ENCODE peak calls at places on chromosomes 2 and 18, in four cellular contexts. One of them, this sample, is unnamed.

GRCh38 chr18:50917021-50917420 is 38.1 kb downstream of the ME2 start:
- DNase-seq in IMR-90: peak; percentile 15
- DNase-seq in H1: no peak
- DNase-seq in K562: no peak
- DNase-seq in this sample: no peak

GRCh38 chr18:54173980-54174611 is 50.4 kb downstream of the MBD2 start:
- DNase-seq in IMR-90: no peak
- DNase-seq in H1: no peak
- DNase-seq in K562: no peak
- DNase-seq in this sample: no peak

GRCh38 chr18:58313491-58314032 is 269.5 kb downstream of the NEDD4L start:
- DNase-seq in IMR-90: no peak
- DNase-seq in H1: no peak
- DNase-seq in K562: no peak
- DNase-seq in this sample: no peak

GRCh38 chr2:50895058-50895457 is 136.9 kb downstream of the NRXN1 start:
- DNase-seq in H1: no peak
- DNase-seq in K562: no peak
- DNase-seq in IMR-90: no peak
- DNase-seq in this sample: no peak

GRCh38 chr2:240570531-240571313 is 2.4 kb downstream of the RNPEPL1 start:
- DNase-seq in K562: no peak
- DNase-seq in H1: no peak
- DNase-seq in IMR-90: no peak
- DNase-seq in this sample: no peak

GRCh38 chr2:24898122-24899109 is 21.6 kb downstream of the ADCY3 start:
- DNase-seq in K562: no peak
- DNase-seq in H1: no peak
- DNase-seq in IMR-90: no peak
- DNase-seq in this sample: no peak

GRCh38 chr18:55433140-55433539 is 154.9 kb downstream of the TCF4 start:
- DNase-seq in K562: no peak
- DNase-seq in H1: no peak
- DNase-seq in IMR-90: no peak
- DNase-seq in this sample: no peak

GRCh38 chr2:57711991-57712390 is 334.6 kb upstream of the VRK2 start:
- DNase-seq in IMR-90: no peak
- DNase-seq in K562: no peak
- DNase-seq in H1: no peak
- DNase-seq in this sample: no peak

GRCh38 chr2:200226652-200227426 is 79.7 kb upstream of the SPATS2L start:
- DNase-seq in K562: no peak
- DNase-seq in IMR-90: no peak
- DNase-seq in H1: no peak
- DNase-seq in this sample: no peak

GRCh38 chr2:39875182-39875913 is 96.3 kb upstream of the THUMPD2 start:
- DNase-seq in IMR-90: peak; percentile 97
- DNase-seq in H1: no peak
- DNase-seq in K562: no peak
- DNase-seq in this sample: peak; percentile 33

GRCh38 chr2:239021651-239022436 is 174.0 kb downstream of the TWIST2 start:
- DNase-seq in IMR-90: no peak
- DNase-seq in H1: no peak
- DNase-seq in K562: no peak
- DNase-seq in this sample: no peak

GRCh38 chr2:196160101-196160500 is 11.3 kb downstream of the STK17B start:
- DNase-seq in H1: no peak
- DNase-seq in K562: peak; percentile 47
- DNase-seq in IMR-90: peak; percentile 92
- DNase-seq in this sample: no peak

GRCh38 chr2:46333912-46334311 is 36.7 kb downstream of the EPAS1 start:
- DNase-seq in H1: no peak
- DNase-seq in IMR-90: no peak
- DNase-seq in K562: no peak
- DNase-seq in this sample: peak; percentile 56

DNA sequence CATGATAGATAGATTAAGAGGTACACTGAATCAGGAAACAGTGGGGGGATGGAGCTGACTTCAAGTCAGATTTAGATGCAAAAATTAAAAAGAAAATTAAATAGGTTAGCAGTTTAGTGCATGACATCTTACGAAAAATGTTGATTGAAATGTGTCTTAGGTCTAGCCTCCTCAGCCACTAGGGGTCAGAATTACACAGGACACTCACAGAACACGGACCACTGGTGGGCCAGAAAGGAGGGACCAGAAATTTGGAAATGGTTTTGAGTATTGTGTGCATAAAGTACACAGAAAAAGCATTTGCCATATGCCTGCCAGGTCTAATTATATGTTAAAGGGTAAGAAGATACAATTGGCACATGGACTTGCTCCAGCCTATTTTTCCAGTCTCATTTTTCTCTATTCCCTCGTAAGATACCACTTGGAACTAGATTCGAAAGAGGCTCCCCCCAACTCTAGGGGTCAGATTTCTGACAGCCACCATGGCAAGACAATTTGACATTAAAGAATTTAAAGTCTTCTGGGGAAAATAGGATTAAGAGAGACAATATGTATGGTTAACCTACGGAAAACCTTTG is 550.2 kb upstream of the SETBP1 start:
- DNase-seq in H1: no peak
- DNase-seq in IMR-90: peak; percentile 3
- DNase-seq in K562: peak; percentile 3
- DNase-seq in this sample: peak; percentile 3
- TF ChIP-seq MAFK in H1: no peak
- TF ChIP-seq MAFK in IMR-90: no peak
- TF ChIP-seq MAFK in K562: no peak
- TF ChIP-seq MAFK in this sample: no peak

DNA sequence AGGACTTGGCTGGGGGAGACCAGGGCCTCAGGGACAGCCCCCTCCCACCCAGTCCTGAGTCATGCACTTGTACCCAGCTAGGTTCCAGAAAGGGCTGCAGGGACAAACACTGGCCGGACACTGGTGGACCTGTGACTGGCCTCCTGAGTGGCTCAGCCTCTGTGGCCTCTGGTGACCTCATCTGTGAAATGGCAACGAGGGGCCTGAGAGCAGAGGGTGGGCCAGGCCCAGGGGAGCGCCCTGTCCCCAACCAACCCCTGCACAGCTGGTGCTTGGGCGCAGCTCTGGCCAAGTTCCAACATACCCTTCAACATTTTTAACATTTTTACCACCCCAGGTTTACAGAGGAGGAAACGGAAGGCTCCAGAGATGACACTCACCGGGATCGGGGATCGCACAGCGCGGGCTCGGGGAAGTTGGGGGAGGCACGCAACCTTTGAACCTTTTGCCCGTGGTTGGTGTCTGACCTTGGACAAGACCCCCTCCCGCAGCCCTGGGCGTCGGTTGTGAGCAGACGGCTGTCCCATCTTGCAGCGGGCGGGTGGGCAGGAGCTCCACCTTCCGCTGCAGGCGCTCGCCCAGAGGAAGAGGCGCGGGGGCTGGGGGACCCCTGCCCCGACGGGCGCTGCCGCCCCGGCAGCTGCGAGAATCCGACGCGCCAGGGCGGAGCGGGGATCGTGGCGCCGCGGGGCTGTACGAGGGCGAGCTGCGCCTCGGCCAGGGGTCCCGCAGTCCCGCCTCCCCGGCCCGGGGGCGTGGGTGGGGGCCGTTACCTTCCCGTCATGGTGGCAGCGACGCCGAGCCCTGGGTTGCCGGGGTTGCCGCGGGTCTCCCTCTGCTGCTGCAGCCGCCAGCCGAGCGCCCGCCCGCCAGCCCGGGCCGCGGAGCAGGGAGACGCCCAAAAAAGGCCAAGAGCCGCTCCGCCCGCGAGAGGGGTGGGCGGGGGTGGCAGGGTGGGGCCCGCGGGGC is 805 bp downstream of the LIMS2 start:
- DNase-seq in IMR-90: no peak
- DNase-seq in H1: no peak
- DNase-seq in K562: no peak
- DNase-seq in this sample: no peak
- TF ChIP-seq MAFK in IMR-90: no peak
- TF ChIP-seq MAFK in H1: no peak
- TF ChIP-seq MAFK in K562: no peak
- TF ChIP-seq MAFK in this sample: no peak

GRCh38 chr2:84891355-84892010 is 10.6 kb upstream of the TRABD2A start:
- DNase-seq in K562: no peak
- DNase-seq in H1: no peak
- DNase-seq in IMR-90: no peak
- DNase-seq in this sample: no peak

GRCh38 chr2:84894758-84895520 is 10.5 kb upstream of the TMSB10 start:
- DNase-seq in H1: no peak
- DNase-seq in K562: no peak
- DNase-seq in IMR-90: peak; percentile 52
- DNase-seq in this sample: no peak

GRCh38 chr2:84889332-84889731 is 8.4 kb upstream of the TRABD2A start:
- DNase-seq in IMR-90: no peak
- DNase-seq in H1: no peak
- DNase-seq in K562: no peak
- DNase-seq in this sample: no peak

GRCh38 chr2:84897773-84898172 is 7.7 kb upstream of the TMSB10 start:
- DNase-seq in H1: no peak
- DNase-seq in K562: no peak
- DNase-seq in IMR-90: no peak
- DNase-seq in this sample: no peak

GRCh38 chr2:84894131-84894586 is 11.3 kb upstream of the TMSB10 start:
- DNase-seq in K562: no peak
- DNase-seq in IMR-90: no peak
- DNase-seq in H1: no peak
- DNase-seq in this sample: no peak
- TF ChIP-seq MAFK in K562: no peak
- TF ChIP-seq MAFK in IMR-90: no peak
- TF ChIP-seq MAFK in H1: no peak
- TF ChIP-seq MAFK in this sample: no peak

GRCh38 chr2:42978887-42979415 is 186.6 kb upstream of the HAAO start:
- DNase-seq in K562: no peak
- DNase-seq in IMR-90: no peak
- DNase-seq in H1: no peak
- DNase-seq in this sample: no peak
- TF ChIP-seq MAFK in K562: no peak
- TF ChIP-seq MAFK in IMR-90: no peak
- TF ChIP-seq MAFK in H1: no peak
- TF ChIP-seq MAFK in this sample: no peak

GRCh38 chr18:65523461-65523860 is 227.4 kb upstream of the CDH7 start:
- DNase-seq in H1: peak; percentile 21
- DNase-seq in K562: no peak
- DNase-seq in IMR-90: no peak
- DNase-seq in this sample: no peak

GRCh38 chr18:65527879-65528633 is 222.8 kb upstream of the CDH7 start:
- DNase-seq in K562: no peak
- DNase-seq in H1: no peak
- DNase-seq in IMR-90: no peak
- DNase-seq in this sample: no peak

GRCh38 chr18:65526099-65526498 is 224.7 kb upstream of the CDH7 start:
- DNase-seq in IMR-90: no peak
- DNase-seq in K562: no peak
- DNase-seq in H1: no peak
- DNase-seq in this sample: no peak

GRCh38 chr18:65522907-65523306 is 227.9 kb upstream of the CDH7 start:
- DNase-seq in IMR-90: no peak
- DNase-seq in H1: no peak
- DNase-seq in K562: no peak
- DNase-seq in this sample: no peak
- TF ChIP-seq MAFK in IMR-90: no peak
- TF ChIP-seq MAFK in H1: no peak
- TF ChIP-seq MAFK in K562: no peak
- TF ChIP-seq MAFK in this sample: no peak

GRCh38 chr2:226693521-226693920 is 106.1 kb downstream of the IRS1 start:
- DNase-seq in IMR-90: no peak
- DNase-seq in H1: no peak
- DNase-seq in K562: no peak
- DNase-seq in this sample: no peak

GRCh38 chr2:226687641-226688253 is 111.9 kb downstream of the IRS1 start:
- DNase-seq in H1: no peak
- DNase-seq in IMR-90: peak; percentile 29
- DNase-seq in K562: no peak
- DNase-seq in this sample: no peak

GRCh38 chr2:226692521-226693126 is 107.0 kb downstream of the IRS1 start:
- DNase-seq in H1: no peak
- DNase-seq in IMR-90: no peak
- DNase-seq in K562: no peak
- DNase-seq in this sample: no peak

GRCh38 chr2:226691265-226691664 is 108.4 kb downstream of the IRS1 start:
- DNase-seq in K562: no peak
- DNase-seq in IMR-90: no peak
- DNase-seq in H1: no peak
- DNase-seq in this sample: no peak

GRCh38 chr2:226690471-226691024 is 109.1 kb downstream of the IRS1 start:
- DNase-seq in IMR-90: peak; percentile 31
- DNase-seq in K562: no peak
- DNase-seq in H1: no peak
- DNase-seq in this sample: no peak
- TF ChIP-seq MAFK in IMR-90: no peak
- TF ChIP-seq MAFK in K562: no peak
- TF ChIP-seq MAFK in H1: no peak
- TF ChIP-seq MAFK in this sample: no peak

GRCh38 chr18:26621161-26622026 is 73.0 kb upstream of the KCTD1 start:
- DNase-seq in K562: peak; percentile 43
- DNase-seq in H1: peak; percentile 33
- DNase-seq in IMR-90: no peak
- DNase-seq in this sample: peak; percentile 68
- TF ChIP-seq MAFK in K562: no peak
- TF ChIP-seq MAFK in H1: no peak
- TF ChIP-seq MAFK in IMR-90: no peak
- TF ChIP-seq MAFK in this sample: no peak

GRCh38 chr2:9166579-9167392 is 39.8 kb upstream of the ASAP2 start:
- DNase-seq in IMR-90: peak; percentile 28
- DNase-seq in H1: no peak
- DNase-seq in K562: no peak
- DNase-seq in this sample: no peak

GRCh38 chr2:9163306-9164111 is 43.1 kb upstream of the ASAP2 start:
- DNase-seq in K562: no peak
- DNase-seq in IMR-90: peak; percentile 75
- DNase-seq in H1: no peak
- DNase-seq in this sample: no peak

GRCh38 chr2:9164112-9164608 is 42.5 kb upstream of the ASAP2 start:
- DNase-seq in IMR-90: no peak
- DNase-seq in K562: no peak
- DNase-seq in H1: no peak
- DNase-seq in this sample: no peak

GRCh38 chr2:9167718-9168657 is 38.6 kb upstream of the ASAP2 start:
- DNase-seq in H1: no peak
- DNase-seq in K562: no peak
- DNase-seq in IMR-90: no peak
- DNase-seq in this sample: no peak

DNA sequence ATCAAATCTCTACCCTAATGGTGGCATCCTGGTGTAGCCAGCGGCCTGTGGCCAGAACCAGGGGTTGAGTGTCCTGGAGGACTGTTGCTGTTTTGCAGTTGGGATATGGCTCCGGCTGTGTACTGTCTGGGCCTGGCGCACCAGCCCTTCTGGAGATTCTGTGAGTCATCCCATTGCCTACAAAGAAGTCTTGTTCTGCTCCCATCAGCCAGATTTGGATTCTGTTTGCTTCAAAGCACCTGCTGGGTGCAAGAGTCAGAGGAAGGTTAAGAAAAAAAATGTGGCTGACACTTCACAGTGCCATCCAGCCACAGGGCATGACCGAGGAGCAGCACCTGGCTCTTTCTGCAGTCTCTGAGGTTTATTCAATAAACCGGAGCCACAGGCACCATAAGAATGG is 41.0 kb upstream of the ASAP2 start:
- DNase-seq in IMR-90: peak; percentile 68
- DNase-seq in K562: no peak
- DNase-seq in H1: no peak
- DNase-seq in this sample: no peak
- TF ChIP-seq MAFK in IMR-90: no peak
- TF ChIP-seq MAFK in K562: no peak
- TF ChIP-seq MAFK in H1: no peak
- TF ChIP-seq MAFK in this sample: no peak